ENCODE peak calls at places on chromosome 11, in seven cellular contexts. H is IMR-90, N is cardiac muscle cell, P is mesendoderm, Q is tibial artery, I is heart right ventricle, Y is neural progenitor cell. X is an unnamed sample.

GRCh38 chr11:86108146-86108545 is 39.3 kb upstream of the PICALM start:
- DNase-seq in H (no peak), N (no peak), P (no peak), Q (no peak), I (no peak), Y (no peak), X (no peak)

GRCh38 chr11:129190087-129190486 is 2.0 kb downstream of the ARHGAP32 start:
- DNase-seq in H (no peak), N (peak), P (peak), Q (no peak), I (no peak), Y (no peak), X (peak)

GRCh38 chr11:120326845-120327281 is 1.8 kb downstream of the TLCD5 start:
- DNase-seq in H (peak), N (peak), P (no peak), Q (no peak), I (no peak), Y (no peak), X (no peak)

GRCh38 chr11:94786264-94787126 is 18.3 kb downstream of the AMOTL1 start:
- DNase-seq in H (peak), N (peak), P (peak), Q (no peak), I (no peak), Y (peak), X (no peak)

GRCh38 chr11:16967347-16967662 is 46.9 kb downstream of the PLEKHA7 start:
- DNase-seq in H (no peak), N (no peak), P (no peak), Q (no peak), I (no peak), Y (no peak), X (no peak)

GRCh38 chr11:2769409-2769778 is 69.6 kb upstream of the KCNQ1OT1 start:
- DNase-seq in H (no peak), N (no peak), P (no peak), Q (no peak), I (peak), Y (no peak), X (no peak)

GRCh38 chr11:3341298-3341697 is 37.6 kb downstream of the ZNF195 start:
- DNase-seq in H (no peak), N (peak), P (peak), Q (no peak), I (no peak), Y (peak), X (no peak)

GRCh38 chr11:110022548-110022947 is 70.6 kb upstream of the ZC3H12C start:
- DNase-seq in H (peak), N (no peak), P (no peak), Q (no peak), I (no peak), Y (no peak), X (peak)

GRCh38 chr11:97610000-97610399 is 1220.2 kb downstream of the JRKL start:
- DNase-seq in H (no peak), N (peak), P (peak), Q (no peak), I (no peak), Y (no peak), X (no peak)

GRCh38 chr11:88320149-88320559 is 17.4 kb downstream of the CTSC start:
- DNase-seq in H (peak), N (peak), P (no peak), Q (no peak), I (no peak), Y (no peak), X (no peak)

GRCh38 chr11:123231263-123231662 is 36.2 kb upstream of the CLMP start:
- DNase-seq in H (peak), N (peak), P (peak), Q (no peak), I (no peak), Y (no peak), X (no peak)

GRCh38 chr11:123159146-123159857 is 35.7 kb downstream of the CLMP start:
- DNase-seq in H (peak), N (peak), P (no peak), Q (no peak), I (no peak), Y (no peak), X (no peak)

GRCh38 chr11:117037952-117038350 is 60.3 kb downstream of the SIK3 start:
- DNase-seq in H (no peak), N (no peak), P (no peak), Q (no peak), I (no peak), Y (no peak), X (no peak)
- H3K27ac ChIP-seq in H (no peak), N (peak), P (no peak), Q (no peak), I (no peak), Y (no peak), X (no peak)

GRCh38 chr11:44829838-44830237 is 103.1 kb downstream of the TSPAN18 start:
- DNase-seq in H (no peak), N (no peak), P (no peak), Q (no peak), I (no peak), Y (no peak), X (no peak)
- H3K27ac ChIP-seq in H (no peak), N (no peak), P (no peak), Q (no peak), I (no peak), Y (no peak), X (no peak)

GRCh38 chr11:12006552-12007229 is 1.7 kb downstream of the DKK3 start:
- DNase-seq in H (no peak), N (no peak), P (no peak), Q (no peak), I (no peak), Y (no peak), X (no peak)

GRCh38 chr11:12005476-12005875 is 3.0 kb downstream of the DKK3 start:
- DNase-seq in H (peak), N (peak), P (no peak), Q (no peak), I (no peak), Y (no peak), X (no peak)

GRCh38 chr11:12003815-12004214 is 4.6 kb downstream of the DKK3 start:
- DNase-seq in H (peak), N (no peak), P (no peak), Q (no peak), I (no peak), Y (no peak), X (no peak)

GRCh38 chr11:12003329-12003728 is 5.1 kb downstream of the DKK3 start:
- DNase-seq in H (no peak), N (no peak), P (no peak), Q (no peak), I (no peak), Y (no peak), X (no peak)

GRCh38 chr11:12005061-12005460 is 3.4 kb downstream of the DKK3 start:
- DNase-seq in H (no peak), N (no peak), P (no peak), Q (no peak), I (no peak), Y (no peak), X (no peak)
- H3K27ac ChIP-seq in H (peak), N (no peak), P (no peak), Q (peak), I (no peak), Y (no peak), X (no peak)

DNA sequence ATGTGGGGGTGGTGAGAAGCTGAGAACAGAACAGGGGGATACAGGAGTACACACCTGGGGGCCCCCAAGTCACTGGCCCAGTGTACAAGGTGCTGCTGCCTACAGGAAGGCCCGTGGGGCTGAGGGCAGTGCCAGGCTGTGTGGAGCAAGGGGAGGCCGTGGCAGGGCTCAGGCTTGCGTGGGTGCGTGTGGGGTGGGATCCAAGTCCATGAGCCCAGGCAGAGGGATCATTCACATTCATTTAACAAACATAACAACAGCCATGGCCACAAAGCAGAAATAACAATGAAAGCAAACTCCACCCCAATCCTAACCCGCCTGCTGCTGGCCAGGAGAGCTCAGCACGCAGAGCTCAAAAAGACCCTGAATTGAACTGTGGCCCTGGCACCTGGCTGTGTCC is 17.1 kb upstream of the SCGB1A1 start:
- DNase-seq in H (no peak), N (no peak), P (no peak), Q (no peak), I (no peak), Y (no peak), X (no peak)
- H3K27ac ChIP-seq in H (no peak), N (no peak), P (no peak), Q (peak), I (no peak), Y (no peak), X (no peak)

DNA sequence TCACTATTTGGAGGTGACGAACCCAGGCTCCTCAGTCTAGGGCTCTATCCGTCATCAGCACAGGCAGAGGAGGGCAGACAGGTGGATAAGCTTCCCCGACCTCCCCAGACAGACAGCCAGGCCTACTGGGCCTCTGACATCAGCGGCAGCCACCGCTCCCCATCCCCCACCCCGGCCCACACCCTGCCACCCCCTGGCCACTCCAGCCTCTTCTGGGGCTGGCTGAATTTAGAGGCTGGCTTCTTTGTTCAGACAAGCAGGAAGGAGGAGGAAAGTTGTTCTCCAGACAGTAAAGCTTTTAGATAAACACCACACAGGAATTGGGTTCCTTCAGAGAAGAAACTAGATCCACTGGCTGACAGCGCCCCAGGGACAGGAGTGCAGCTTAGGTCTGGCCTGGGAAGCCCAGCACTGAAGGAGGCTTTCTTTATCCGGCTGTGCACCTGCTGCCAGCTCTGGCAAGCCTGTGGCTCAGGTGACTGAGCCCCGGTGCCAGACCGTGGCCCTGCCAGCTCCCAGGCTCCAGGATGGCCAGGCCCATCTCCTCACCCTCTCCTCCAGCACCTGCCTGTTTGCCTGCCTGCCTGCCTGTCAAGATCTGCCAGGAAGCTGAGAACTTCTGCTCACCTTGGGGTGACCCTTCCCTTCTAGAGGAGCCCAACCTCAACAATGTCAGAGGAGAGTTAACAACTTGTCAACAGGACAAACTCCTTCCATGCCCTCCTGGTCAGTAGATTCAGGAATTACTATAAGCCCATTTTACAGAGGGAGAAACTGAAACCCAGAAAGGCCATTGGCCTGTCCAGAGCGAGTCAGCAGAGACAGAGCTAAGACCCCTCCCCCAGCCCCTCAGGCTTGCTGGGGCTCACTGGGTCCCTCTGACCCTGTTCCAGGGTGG is 44.0 kb upstream of the KLHL35 start:
- DNase-seq in H (no peak), N (no peak), P (no peak), Q (no peak), I (no peak), Y (no peak), X (no peak)
- H3K27ac ChIP-seq in H (no peak), N (peak), P (no peak), Q (no peak), I (no peak), Y (peak), X (no peak)

GRCh38 chr11:22133785-22134184 is 59.1 kb upstream of the ANO5 start:
- DNase-seq in H (no peak), N (no peak), P (no peak), Q (no peak), I (no peak), Y (no peak), X (no peak)

DNA sequence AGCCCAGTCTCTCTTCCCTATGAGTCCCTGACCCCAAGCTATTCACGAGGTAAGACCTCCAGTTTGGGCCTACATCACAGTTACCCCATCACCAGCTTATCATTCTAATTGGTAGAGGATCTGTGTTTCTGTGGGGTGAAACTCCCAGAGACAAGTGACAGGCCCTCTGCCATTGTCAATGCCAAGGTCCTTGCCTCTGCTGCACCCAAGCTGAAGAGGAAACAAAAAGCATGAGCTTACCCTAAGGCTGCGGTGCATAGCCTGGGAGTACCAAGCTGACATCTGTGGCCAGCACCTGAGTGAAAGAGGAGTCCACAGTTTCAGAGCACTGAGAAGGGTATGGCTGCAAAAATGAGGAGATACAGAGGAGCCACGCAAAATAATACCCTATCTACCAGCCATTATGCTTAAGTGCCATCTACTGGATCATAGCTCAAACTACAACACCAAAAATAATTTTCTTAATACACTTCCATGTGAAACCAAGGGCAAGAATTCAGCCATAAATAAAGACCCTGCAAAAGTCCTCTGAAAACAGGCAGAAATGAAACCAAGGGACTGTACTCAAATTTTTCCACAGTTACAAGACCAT is 62.3 kb upstream of the ANO5 start:
- DNase-seq in H (no peak), N (no peak), P (peak), Q (no peak), I (no peak), Y (peak), X (no peak)
- H3K27ac ChIP-seq in H (no peak), N (no peak), P (no peak), Q (no peak), I (no peak), Y (no peak), X (no peak)

GRCh38 chr11:72828692-72829101 is 14.5 kb downstream of the ATG16L2 start:
- DNase-seq in H (no peak), N (no peak), P (no peak), Q (no peak), I (no peak), Y (no peak), X (no peak)
- H3K27ac ChIP-seq in H (no peak), N (no peak), P (no peak), Q (peak), I (no peak), Y (no peak), X (no peak)

X was measured in epithelial cell of prostate.